ENCODE peak calls at places on chromosomes 16 and 17, in seven cellular contexts. One of them, this sample, is unnamed.

GRCh38 chr17:29588561-29589411 is 662 bp downstream of the GIT1 start:
- DNase-seq in HepG2: no peak
- DNase-seq in GM12891: no peak
- DNase-seq in GM12878: no peak
- DNase-seq in H1: no peak
- DNase-seq in SK-N-SH: peak
- DNase-seq in K562: peak
- DNase-seq in this sample: peak

GRCh38 chr17:81710514-81711308 is 1.4 kb upstream of the SLC25A10 start:
- DNase-seq in SK-N-SH: no peak
- DNase-seq in GM12891: no peak
- DNase-seq in H1: no peak
- DNase-seq in HepG2: peak
- DNase-seq in K562: no peak
- DNase-seq in GM12878: no peak
- DNase-seq in this sample: no peak

GRCh38 chr17:21191698-21192097 is 22.3 kb downstream of the TMEM11 start:
- DNase-seq in SK-N-SH: peak
- DNase-seq in HepG2: no peak
- DNase-seq in H1: no peak
- DNase-seq in K562: no peak
- DNase-seq in GM12891: no peak
- DNase-seq in GM12878: no peak
- DNase-seq in this sample: no peak

GRCh38 chr17:70569131-70569530 is 399.8 kb downstream of the KCNJ2 start:
- DNase-seq in HepG2: no peak
- DNase-seq in GM12878: no peak
- DNase-seq in K562: no peak
- DNase-seq in GM12891: no peak
- DNase-seq in H1: no peak
- DNase-seq in SK-N-SH: no peak
- DNase-seq in this sample: no peak

GRCh38 chr16:77037696-77038347 is 153.2 kb upstream of the MON1B start:
- DNase-seq in GM12878: no peak
- DNase-seq in H1: no peak
- DNase-seq in SK-N-SH: no peak
- DNase-seq in K562: no peak
- DNase-seq in GM12891: no peak
- DNase-seq in HepG2: no peak
- DNase-seq in this sample: no peak

GRCh38 chr16:8631373-8631772 is 9.9 kb downstream of the METTL22 start:
- DNase-seq in H1: no peak
- DNase-seq in GM12878: no peak
- DNase-seq in GM12891: no peak
- DNase-seq in HepG2: no peak
- DNase-seq in SK-N-SH: no peak
- DNase-seq in K562: no peak
- DNase-seq in this sample: no peak

GRCh38 chr16:29290631-29291247 is 115.8 kb downstream of the NPIPB11 start:
- DNase-seq in HepG2: peak
- DNase-seq in GM12878: peak
- DNase-seq in H1: peak
- DNase-seq in GM12891: no peak
- DNase-seq in SK-N-SH: no peak
- DNase-seq in K562: peak
- DNase-seq in this sample: peak

GRCh38 chr16:48535831-48536599 is 74.0 kb downstream of the N4BP1 start:
- DNase-seq in GM12878: peak
- DNase-seq in HepG2: peak
- DNase-seq in H1: no peak
- DNase-seq in GM12891: peak
- DNase-seq in K562: no peak
- DNase-seq in SK-N-SH: no peak
- DNase-seq in this sample: peak

GRCh38 chr17:58587713-58588117 is 73.3 kb upstream of the MTMR4 start:
- DNase-seq in HepG2: peak
- DNase-seq in K562: peak
- DNase-seq in GM12891: peak
- DNase-seq in GM12878: no peak
- DNase-seq in SK-N-SH: peak
- DNase-seq in H1: peak
- DNase-seq in this sample: peak

GRCh38 chr16:1105888-1106620 is 10.0 kb upstream of the C1QTNF8 start:
- DNase-seq in K562: peak
- DNase-seq in HepG2: peak
- DNase-seq in SK-N-SH: peak
- DNase-seq in GM12891: peak
- DNase-seq in GM12878: no peak
- DNase-seq in H1: no peak
- DNase-seq in this sample: peak

GRCh38 chr16:15498427-15499175 is 64.2 kb downstream of the BMERB1 start:
- DNase-seq in GM12878: no peak
- DNase-seq in H1: no peak
- DNase-seq in SK-N-SH: no peak
- DNase-seq in HepG2: no peak
- DNase-seq in GM12891: no peak
- DNase-seq in K562: no peak
- DNase-seq in this sample: no peak

GRCh38 chr16:86978445-86979030 is 338.7 kb downstream of the C16orf95 start:
- DNase-seq in GM12891: no peak
- DNase-seq in H1: no peak
- DNase-seq in HepG2: no peak
- DNase-seq in K562: no peak
- DNase-seq in GM12878: no peak
- DNase-seq in SK-N-SH: no peak
- DNase-seq in this sample: no peak

GRCh38 chr16:2466667-2467300 is 4.3 kb upstream of the NTN3 start:
- DNase-seq in HepG2: no peak
- DNase-seq in GM12891: no peak
- DNase-seq in K562: no peak
- DNase-seq in SK-N-SH: no peak
- DNase-seq in GM12878: no peak
- DNase-seq in H1: no peak
- DNase-seq in this sample: no peak

GRCh38 chr16:2468725-2469398 is 2.2 kb upstream of the NTN3 start:
- DNase-seq in H1: no peak
- DNase-seq in GM12878: peak
- DNase-seq in HepG2: no peak
- DNase-seq in K562: peak
- DNase-seq in SK-N-SH: peak
- DNase-seq in GM12891: no peak
- DNase-seq in this sample: peak

GRCh38 chr16:2467301-2468141 is 3.6 kb upstream of the NTN3 start:
- DNase-seq in GM12891: peak
- DNase-seq in GM12878: no peak
- DNase-seq in K562: no peak
- DNase-seq in HepG2: no peak
- DNase-seq in SK-N-SH: peak
- DNase-seq in H1: no peak
- DNase-seq in this sample: no peak

GRCh38 chr16:2469399-2470233 is 1.5 kb upstream of the NTN3 start:
- DNase-seq in SK-N-SH: no peak
- DNase-seq in K562: no peak
- DNase-seq in GM12891: no peak
- DNase-seq in HepG2: no peak
- DNase-seq in GM12878: no peak
- DNase-seq in H1: no peak
- DNase-seq in this sample: no peak

DNA sequence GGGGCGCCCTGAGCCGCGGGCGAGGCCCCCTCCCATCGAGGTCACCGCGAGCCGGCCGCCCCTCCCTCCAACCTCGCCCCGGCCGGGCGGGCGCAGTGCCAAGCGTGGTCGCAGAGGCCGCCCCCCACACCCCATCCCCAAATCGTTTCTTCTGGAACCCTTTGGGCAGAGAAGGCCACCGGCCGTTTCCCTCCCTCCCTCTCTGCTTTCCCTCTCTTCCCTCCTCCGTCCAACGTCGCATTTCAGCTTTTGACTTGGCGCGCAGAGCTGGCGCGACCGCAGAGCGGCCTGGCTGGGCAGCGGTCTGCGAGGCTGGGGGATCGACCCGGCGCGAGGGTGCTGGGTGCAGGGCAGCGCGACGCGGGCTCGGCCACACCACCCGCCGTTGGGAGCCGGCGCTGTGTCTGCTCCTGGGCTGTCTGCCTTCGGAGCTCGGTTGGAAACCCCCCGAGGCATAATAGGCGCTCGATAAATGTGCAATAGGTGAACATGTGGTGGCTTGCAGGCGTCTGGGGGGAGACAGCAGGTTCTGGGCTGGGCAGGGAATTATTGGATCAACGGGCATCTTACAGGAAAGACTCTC is 2.9 kb upstream of the NTN3 start:
- DNase-seq in HepG2: no peak
- DNase-seq in H1: no peak
- DNase-seq in SK-N-SH: peak
- DNase-seq in K562: no peak
- DNase-seq in GM12891: no peak
- DNase-seq in GM12878: no peak
- DNase-seq in this sample: no peak
- TF ChIP-seq TAF1 in HepG2: no peak
- TF ChIP-seq TAF1 in H1: peak
- TF ChIP-seq TAF1 in SK-N-SH: no peak
- TF ChIP-seq TAF1 in K562: no peak
- TF ChIP-seq TAF1 in GM12891: no peak
- TF ChIP-seq TAF1 in GM12878: no peak
- TF ChIP-seq TAF1 in this sample: no peak

DNA sequence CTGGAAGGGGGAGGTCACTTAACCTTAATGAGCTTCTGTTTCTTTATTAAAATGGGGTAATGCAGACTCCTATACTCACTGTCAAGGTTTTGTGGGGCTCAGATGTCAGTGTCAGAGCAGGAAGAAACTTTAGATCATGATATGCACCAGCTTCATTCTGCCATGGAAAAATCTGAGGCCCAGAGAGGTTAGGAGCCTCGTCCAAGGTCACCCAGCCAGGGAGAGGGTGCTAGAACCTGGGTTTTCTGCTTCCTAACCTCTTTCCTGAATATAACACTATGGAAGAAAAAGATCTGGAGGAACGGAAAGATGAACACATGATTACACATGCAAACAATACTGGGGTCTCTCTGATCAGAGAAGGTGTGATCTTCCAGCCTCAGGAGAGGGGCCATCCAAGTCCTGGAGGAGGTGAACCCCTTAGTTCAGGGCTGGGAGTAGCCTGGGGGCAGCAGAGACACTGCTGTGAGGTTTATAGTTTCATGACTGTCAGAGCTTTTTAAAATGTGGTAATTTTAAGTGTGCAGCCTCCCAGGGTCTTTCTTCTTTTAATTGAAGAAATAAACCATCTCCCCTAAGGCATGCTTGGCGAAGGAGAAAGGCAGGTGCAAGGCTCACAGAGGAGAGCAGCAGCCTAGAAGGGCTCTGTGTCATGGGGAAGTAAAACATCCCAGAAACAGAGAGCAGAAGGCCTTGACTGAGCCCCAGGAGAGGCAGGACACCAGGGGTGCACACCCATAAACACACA is 10.2 kb upstream of the MEOX1 start:
- DNase-seq in GM12878: no peak
- DNase-seq in K562: no peak
- DNase-seq in HepG2: no peak
- DNase-seq in SK-N-SH: no peak
- DNase-seq in H1: no peak
- DNase-seq in GM12891: no peak
- DNase-seq in this sample: no peak
- TF ChIP-seq TAF1 in GM12878: no peak
- TF ChIP-seq TAF1 in K562: no peak
- TF ChIP-seq TAF1 in HepG2: no peak
- TF ChIP-seq TAF1 in SK-N-SH: no peak
- TF ChIP-seq TAF1 in H1: no peak
- TF ChIP-seq TAF1 in GM12891: no peak
- TF ChIP-seq TAF1 in this sample: no peak

DNA sequence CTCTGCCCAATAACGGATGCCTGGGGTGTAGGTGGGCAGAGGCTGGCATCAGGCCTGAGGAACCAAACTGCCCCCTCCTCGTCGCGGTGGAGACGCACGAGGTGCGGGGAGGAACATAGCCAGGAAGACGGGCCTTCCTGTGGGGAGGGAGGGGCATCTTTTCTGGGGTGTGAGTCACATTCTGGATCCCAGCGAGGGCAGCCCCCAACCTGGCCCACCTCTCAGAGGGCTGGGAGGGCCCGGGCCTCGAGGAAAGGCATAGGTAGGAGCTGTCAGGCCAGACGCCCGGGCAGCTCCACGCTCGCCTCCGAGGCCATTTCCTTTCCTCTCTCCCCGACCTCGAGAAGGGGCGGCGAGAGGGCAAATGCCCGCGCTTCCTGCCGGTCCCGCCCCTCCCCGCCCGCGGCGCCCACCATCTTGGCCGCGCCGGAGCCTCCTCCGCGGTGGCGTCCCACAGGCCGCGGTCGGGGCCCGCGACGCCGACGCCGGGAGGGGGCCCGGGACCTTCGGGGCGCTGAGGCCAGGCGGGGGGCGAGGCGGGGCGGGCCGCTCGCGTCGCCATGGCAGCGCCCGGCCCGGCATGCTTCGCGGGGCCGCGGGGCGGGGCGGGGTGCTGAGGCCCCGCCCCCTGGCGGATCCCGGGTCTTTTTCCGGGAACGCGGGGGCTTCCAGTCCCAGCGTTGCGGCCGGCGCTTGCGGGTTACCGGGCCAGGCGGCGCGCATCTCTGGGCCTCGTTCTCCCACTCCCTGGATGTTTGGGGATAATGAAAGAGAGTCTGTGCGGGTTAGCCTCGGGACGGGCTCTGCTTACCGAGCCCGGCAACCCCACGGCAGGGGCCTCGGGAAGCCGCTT is 13.2 kb downstream of the RAI1 start:
- DNase-seq in H1: no peak
- DNase-seq in SK-N-SH: peak
- DNase-seq in GM12891: peak
- DNase-seq in HepG2: peak
- DNase-seq in GM12878: no peak
- DNase-seq in K562: peak
- DNase-seq in this sample: peak
- TF ChIP-seq TAF1 in H1: peak
- TF ChIP-seq TAF1 in SK-N-SH: peak
- TF ChIP-seq TAF1 in GM12891: no peak
- TF ChIP-seq TAF1 in HepG2: peak
- TF ChIP-seq TAF1 in GM12878: peak
- TF ChIP-seq TAF1 in K562: peak
- TF ChIP-seq TAF1 in this sample: no peak

GRCh38 chr16:75251280-75252048 is at the start of gene BCAR1:
- DNase-seq in SK-N-SH: peak
- DNase-seq in H1: peak
- DNase-seq in K562: peak
- DNase-seq in HepG2: peak
- DNase-seq in GM12891: peak
- DNase-seq in GM12878: no peak
- DNase-seq in this sample: peak

GRCh38 chr16:75249441-75249840 is 2.0 kb downstream of the BCAR1 start:
- DNase-seq in GM12891: no peak
- DNase-seq in HepG2: no peak
- DNase-seq in H1: no peak
- DNase-seq in K562: no peak
- DNase-seq in GM12878: no peak
- DNase-seq in SK-N-SH: no peak
- DNase-seq in this sample: no peak

GRCh38 chr16:75248536-75249380 is 2.7 kb downstream of the BCAR1 start:
- DNase-seq in H1: no peak
- DNase-seq in K562: no peak
- DNase-seq in HepG2: no peak
- DNase-seq in GM12891: no peak
- DNase-seq in SK-N-SH: no peak
- DNase-seq in GM12878: no peak
- DNase-seq in this sample: no peak

GRCh38 chr16:75250809-75251279 is 580 bp downstream of the BCAR1 start:
- DNase-seq in SK-N-SH: peak
- DNase-seq in H1: no peak
- DNase-seq in GM12878: no peak
- DNase-seq in HepG2: peak
- DNase-seq in K562: peak
- DNase-seq in GM12891: peak
- DNase-seq in this sample: peak

GRCh38 chr16:75250089-75250808 is 1.2 kb downstream of the BCAR1 start:
- DNase-seq in GM12891: no peak
- DNase-seq in GM12878: no peak
- DNase-seq in H1: no peak
- DNase-seq in K562: no peak
- DNase-seq in SK-N-SH: no peak
- DNase-seq in HepG2: no peak
- DNase-seq in this sample: no peak
- TF ChIP-seq TAF1 in GM12891: no peak
- TF ChIP-seq TAF1 in GM12878: no peak
- TF ChIP-seq TAF1 in H1: no peak
- TF ChIP-seq TAF1 in K562: no peak
- TF ChIP-seq TAF1 in SK-N-SH: no peak
- TF ChIP-seq TAF1 in HepG2: no peak
- TF ChIP-seq TAF1 in this sample: no peak

This sample was measured in GM12892.